ENCODE peak calls at places on chromosomes 3 and 15, in seven cellular contexts. F is cardiac muscle cell; O is IMR-90; B is psoas muscle; R is CD4-positive, alpha-beta T cell; M is PC-3; U is ovary. D is an unnamed sample.
A peak's percentile ranks its signal among the peaks of the same experiment; 100 is the strongest.

GRCh38 chr3:170726976-170727661 is 141.2 kb upstream of the SLC7A14 start:
- DNase-seq in F (peak; percentile 91), O (peak; percentile 94), B (no peak), R (no peak), M (peak; percentile 84), U (no peak), D (peak; percentile 83)

GRCh38 chr3:12553921-12554391 is 2.9 kb upstream of the MKRN2 start:
- DNase-seq in F (peak; percentile 44), O (no peak), B (peak; percentile 59), R (no peak), M (peak; percentile 32), U (peak; percentile 25), D (no peak)

GRCh38 chr3:195542261-195542660 is 864 bp downstream of the PPP1R2 start:
- DNase-seq in F (peak; percentile 6), O (no peak), B (no peak), R (no peak), M (peak; percentile 15), U (no peak), D (peak; percentile 17)

GRCh38 chr3:195462308-195462610 is 19.4 kb upstream of the ACAP2 start:
- DNase-seq in F (no peak), O (no peak), B (no peak), R (no peak), M (peak; percentile 10), U (no peak), D (no peak)

GRCh38 chr3:141646760-141647561 is 91.1 kb upstream of the RNF7 start:
- DNase-seq in F (peak; percentile 85), O (peak; percentile 62), B (no peak), R (no peak), M (peak; percentile 39), U (peak; percentile 59), D (peak; percentile 64)

GRCh38 chr15:46120713-46121112 is 485.9 kb downstream of the SQOR start:
- DNase-seq in F (no peak), O (no peak), B (no peak), R (no peak), M (no peak), U (no peak), D (no peak)

GRCh38 chr3:49928511-49929017 is 1.0 kb downstream of the MON1A start:
- DNase-seq in F (no peak), O (no peak), B (no peak), R (no peak), M (no peak), U (no peak), D (no peak)

GRCh38 chr3:155870945-155871745 is 695 bp downstream of the GMPS start:
- DNase-seq in F (peak; percentile 35), O (no peak), B (peak; percentile 71), R (peak; percentile 26), M (peak; percentile 44), U (peak; percentile 74), D (peak; percentile 57)

DNA sequence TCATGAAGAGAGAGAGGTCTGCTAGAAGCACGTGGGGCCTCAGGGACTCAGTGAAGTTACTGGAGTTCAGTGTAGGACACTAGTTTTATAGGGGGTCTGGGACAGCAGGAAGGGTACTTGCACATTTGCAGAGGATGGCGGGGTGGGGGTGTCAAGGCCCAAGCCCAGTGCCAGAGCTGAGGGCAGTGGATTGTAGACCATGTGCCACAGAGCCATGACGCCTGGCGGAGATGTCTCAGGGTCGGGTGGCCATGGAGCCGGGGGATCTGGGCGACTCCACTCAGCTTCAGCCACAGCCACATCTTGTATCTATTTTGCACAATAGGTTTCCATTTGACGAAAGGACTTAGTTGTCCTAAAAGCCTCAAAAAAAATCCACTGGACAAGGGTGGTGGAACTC is 50.4 kb upstream of the RGMA start:
- DNase-seq in F (no peak), O (no peak), B (no peak), R (no peak), M (no peak), U (no peak), D (no peak)
- H3K27ac ChIP-seq in F (no peak overlapping the region), O (no peak overlapping the region), B (no peak overlapping the region), R (no peak overlapping the region), M (no peak overlapping the region), U (no peak overlapping the region), D (no peak overlapping the region)

DNA sequence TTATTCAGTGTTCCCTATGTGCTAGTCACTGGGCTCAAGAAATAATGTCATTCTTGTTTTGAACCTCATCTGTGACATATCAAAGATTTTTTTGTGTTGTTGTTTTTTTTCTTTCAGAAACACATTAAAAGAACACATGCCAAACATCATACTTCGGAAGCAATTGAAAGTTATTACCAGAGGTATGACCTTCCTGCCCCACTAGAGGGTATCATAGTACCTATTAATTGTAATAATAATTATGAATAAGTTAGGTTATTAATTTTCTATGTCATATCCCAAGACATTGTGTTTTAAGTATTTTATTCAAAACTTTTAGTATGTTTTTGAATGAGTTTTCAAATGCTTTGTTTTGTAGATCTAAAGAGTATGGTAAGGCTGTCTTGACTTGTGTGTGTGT is 65.7 kb downstream of the CDIN1 start:
- DNase-seq in F (peak; percentile 34), O (peak; percentile 4), B (no peak), R (no peak), M (peak; percentile 36), U (no peak), D (peak; percentile 14)
- TF ChIP-seq CTCF in F (peak; percentile 31), O (peak; percentile 23), B (no peak), R (no peak), M (no peak), U (no peak), D (no peak)

DNA sequence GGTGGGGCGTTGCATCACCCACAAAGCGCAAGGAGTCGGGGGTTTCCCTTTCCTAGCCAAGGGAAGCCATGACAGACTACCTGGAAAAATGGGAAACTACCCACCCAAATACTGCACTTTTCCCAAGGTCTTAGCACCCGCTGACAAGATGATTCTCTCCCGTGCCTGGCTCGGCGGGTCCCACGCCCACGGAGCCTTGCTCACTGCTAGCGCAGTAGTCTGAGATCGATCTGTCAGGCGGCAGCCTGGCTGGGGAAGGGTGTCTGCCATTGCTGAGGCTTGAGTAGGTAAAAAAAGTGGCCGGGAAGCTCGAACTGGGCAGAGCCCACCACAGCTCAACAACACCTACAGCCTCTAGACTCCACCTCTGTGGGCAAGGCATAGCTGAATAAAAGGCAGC is 112.9 kb downstream of the GSK3B start:
- DNase-seq in F (no peak), O (no peak), B (no peak), R (no peak), M (no peak), U (no peak), D (no peak)
- H3K27ac ChIP-seq in F (no peak overlapping the region), O (no peak overlapping the region), B (no peak overlapping the region), R (no peak overlapping the region), M (no peak overlapping the region), U (no peak overlapping the region), D (peak overlapping the region; percentile 8)

GRCh38 chr3:102474207-102474606 is 39.4 kb downstream of the ZPLD1 start:
- DNase-seq in F (no peak), O (no peak), B (no peak), R (no peak), M (no peak), U (no peak), D (no peak)

GRCh38 chr3:102473648-102474047 is 38.8 kb downstream of the ZPLD1 start:
- DNase-seq in F (no peak), O (no peak), B (no peak), R (no peak), M (no peak), U (no peak), D (no peak)

GRCh38 chr3:102471491-102471890 is 36.7 kb downstream of the ZPLD1 start:
- DNase-seq in F (no peak), O (no peak), B (no peak), R (no peak), M (no peak), U (no peak), D (no peak)

GRCh38 chr3:102466001-102466400 is 31.2 kb downstream of the ZPLD1 start:
- DNase-seq in F (no peak), O (no peak), B (no peak), R (no peak), M (peak; percentile 51), U (no peak), D (no peak)

GRCh38 chr3:102471001-102471400 is 36.2 kb downstream of the ZPLD1 start:
- DNase-seq in F (no peak), O (no peak), B (no peak), R (no peak), M (peak; percentile 23), U (no peak), D (no peak)
- TF ChIP-seq CTCF in F (no peak), O (no peak), B (no peak), R (no peak), M (peak; percentile 50), U (no peak), D (no peak)